ENCODE peak calls at places on chromosomes 4 and X, in ten cellular contexts. One of them, this sample, is unnamed.

GRCh38 chr4:164935363-164935762 is 42.1 kb downstream of the TRIM61 start:
- DNase-seq in iPS DF 6.9: no peak
- DNase-seq in substantia nigra: no peak
- DNase-seq in NCI-H1092: no peak
- DNase-seq in NCI-H82: peak
- DNase-seq in mesendoderm: peak
- DNase-seq in Daoy: no peak
- DNase-seq in B cell: no peak
- DNase-seq in thyroid gland: no peak
- DNase-seq in stimulated activated CD8-positive, alpha-beta memory T cell treated with anti-CD3 and anti-CD28 coated beads, Interleukin-4, amount 100 ng/mL, for 4 hours: no peak
- DNase-seq in this sample: no peak

GRCh38 chr4:23237771-23238170 is 545.0 kb downstream of the GBA3 start:
- DNase-seq in NCI-H82: peak
- DNase-seq in iPS DF 6.9: no peak
- DNase-seq in NCI-H1092: no peak
- DNase-seq in thyroid gland: peak
- DNase-seq in mesendoderm: no peak
- DNase-seq in stimulated activated CD8-positive, alpha-beta memory T cell treated with anti-CD3 and anti-CD28 coated beads, Interleukin-4, amount 100 ng/mL, for 4 hours: no peak
- DNase-seq in substantia nigra: no peak
- DNase-seq in B cell: no peak
- DNase-seq in Daoy: no peak
- DNase-seq in this sample: no peak

GRCh38 chr4:8644461-8644891 is 51.9 kb downstream of the CPZ start:
- DNase-seq in iPS DF 6.9: no peak
- DNase-seq in stimulated activated CD8-positive, alpha-beta memory T cell treated with anti-CD3 and anti-CD28 coated beads, Interleukin-4, amount 100 ng/mL, for 4 hours: no peak
- DNase-seq in thyroid gland: no peak
- DNase-seq in mesendoderm: no peak
- DNase-seq in NCI-H1092: no peak
- DNase-seq in substantia nigra: no peak
- DNase-seq in B cell: no peak
- DNase-seq in NCI-H82: no peak
- DNase-seq in Daoy: peak
- DNase-seq in this sample: peak

GRCh38 chr4:107719211-107719926 is 665 bp downstream of the PAPSS1 start:
- DNase-seq in thyroid gland: peak
- DNase-seq in NCI-H82: peak
- DNase-seq in B cell: peak
- DNase-seq in iPS DF 6.9: no peak
- DNase-seq in stimulated activated CD8-positive, alpha-beta memory T cell treated with anti-CD3 and anti-CD28 coated beads, Interleukin-4, amount 100 ng/mL, for 4 hours: no peak
- DNase-seq in NCI-H1092: no peak
- DNase-seq in substantia nigra: peak
- DNase-seq in Daoy: no peak
- DNase-seq in mesendoderm: peak
- DNase-seq in this sample: peak

GRCh38 chr4:39699676-39700409 is 1.9 kb downstream of the UBE2K start:
- DNase-seq in iPS DF 6.9: no peak
- DNase-seq in substantia nigra: no peak
- DNase-seq in NCI-H1092: no peak
- DNase-seq in stimulated activated CD8-positive, alpha-beta memory T cell treated with anti-CD3 and anti-CD28 coated beads, Interleukin-4, amount 100 ng/mL, for 4 hours: no peak
- DNase-seq in thyroid gland: no peak
- DNase-seq in Daoy: peak
- DNase-seq in B cell: no peak
- DNase-seq in mesendoderm: no peak
- DNase-seq in NCI-H82: no peak
- DNase-seq in this sample: peak

GRCh38 chrX:25020391-25021131 is 4.8 kb upstream of the ARX start:
- DNase-seq in NCI-H82: peak
- DNase-seq in substantia nigra: no peak
- DNase-seq in NCI-H1092: peak
- DNase-seq in B cell: peak
- DNase-seq in mesendoderm: peak
- DNase-seq in thyroid gland: no peak
- DNase-seq in Daoy: peak
- DNase-seq in stimulated activated CD8-positive, alpha-beta memory T cell treated with anti-CD3 and anti-CD28 coated beads, Interleukin-4, amount 100 ng/mL, for 4 hours: no peak
- DNase-seq in iPS DF 6.9: no peak
- DNase-seq in this sample: no peak

GRCh38 chr4:87359258-87359657 is 31.7 kb downstream of the HSD17B11 start:
- DNase-seq in NCI-H1092: no peak
- DNase-seq in mesendoderm: no peak
- DNase-seq in Daoy: no peak
- DNase-seq in NCI-H82: no peak
- DNase-seq in thyroid gland: no peak
- DNase-seq in B cell: no peak
- DNase-seq in stimulated activated CD8-positive, alpha-beta memory T cell treated with anti-CD3 and anti-CD28 coated beads, Interleukin-4, amount 100 ng/mL, for 4 hours: no peak
- DNase-seq in substantia nigra: no peak
- DNase-seq in iPS DF 6.9: no peak
- DNase-seq in this sample: no peak

GRCh38 chrX:50403903-50404302 is 66.7 kb downstream of the DGKK start:
- DNase-seq in iPS DF 6.9: no peak
- DNase-seq in NCI-H82: no peak
- DNase-seq in Daoy: no peak
- DNase-seq in mesendoderm: peak
- DNase-seq in NCI-H1092: no peak
- DNase-seq in thyroid gland: no peak
- DNase-seq in B cell: no peak
- DNase-seq in stimulated activated CD8-positive, alpha-beta memory T cell treated with anti-CD3 and anti-CD28 coated beads, Interleukin-4, amount 100 ng/mL, for 4 hours: no peak
- DNase-seq in substantia nigra: no peak
- DNase-seq in this sample: no peak

GRCh38 chr4:16024009-16024408 is 59.8 kb downstream of the PROM1 start:
- DNase-seq in mesendoderm: no peak
- DNase-seq in Daoy: no peak
- DNase-seq in thyroid gland: no peak
- DNase-seq in NCI-H1092: no peak
- DNase-seq in stimulated activated CD8-positive, alpha-beta memory T cell treated with anti-CD3 and anti-CD28 coated beads, Interleukin-4, amount 100 ng/mL, for 4 hours: no peak
- DNase-seq in B cell: no peak
- DNase-seq in substantia nigra: no peak
- DNase-seq in NCI-H82: no peak
- DNase-seq in iPS DF 6.9: no peak
- DNase-seq in this sample: no peak

GRCh38 chr4:3765271-3766206 is 646 bp upstream of the ADRA2C start:
- DNase-seq in thyroid gland: peak
- DNase-seq in NCI-H82: peak
- DNase-seq in mesendoderm: peak
- DNase-seq in iPS DF 6.9: no peak
- DNase-seq in substantia nigra: no peak
- DNase-seq in stimulated activated CD8-positive, alpha-beta memory T cell treated with anti-CD3 and anti-CD28 coated beads, Interleukin-4, amount 100 ng/mL, for 4 hours: no peak
- DNase-seq in B cell: no peak
- DNase-seq in NCI-H1092: peak
- DNase-seq in Daoy: peak
- DNase-seq in this sample: peak

GRCh38 chr4:19486400-19486799 is 765.3 kb upstream of the SLIT2 start:
- DNase-seq in iPS DF 6.9: no peak
- DNase-seq in substantia nigra: no peak
- DNase-seq in NCI-H1092: no peak
- DNase-seq in B cell: no peak
- DNase-seq in mesendoderm: no peak
- DNase-seq in stimulated activated CD8-positive, alpha-beta memory T cell treated with anti-CD3 and anti-CD28 coated beads, Interleukin-4, amount 100 ng/mL, for 4 hours: no peak
- DNase-seq in NCI-H82: peak
- DNase-seq in Daoy: peak
- DNase-seq in thyroid gland: peak
- DNase-seq in this sample: no peak

GRCh38 chrX:16970977-16971376 is 24.5 kb downstream of the REPS2 start:
- DNase-seq in B cell: no peak
- DNase-seq in Daoy: peak
- DNase-seq in mesendoderm: no peak
- DNase-seq in iPS DF 6.9: no peak
- DNase-seq in substantia nigra: no peak
- DNase-seq in NCI-H82: no peak
- DNase-seq in thyroid gland: no peak
- DNase-seq in stimulated activated CD8-positive, alpha-beta memory T cell treated with anti-CD3 and anti-CD28 coated beads, Interleukin-4, amount 100 ng/mL, for 4 hours: no peak
- DNase-seq in NCI-H1092: no peak
- DNase-seq in this sample: no peak

GRCh38 chr4:140013088-140013487 is 140.9 kb downstream of the MAML3 start:
- DNase-seq in NCI-H1092: no peak
- DNase-seq in iPS DF 6.9: no peak
- DNase-seq in B cell: no peak
- DNase-seq in Daoy: no peak
- DNase-seq in stimulated activated CD8-positive, alpha-beta memory T cell treated with anti-CD3 and anti-CD28 coated beads, Interleukin-4, amount 100 ng/mL, for 4 hours: no peak
- DNase-seq in thyroid gland: no peak
- DNase-seq in substantia nigra: no peak
- DNase-seq in mesendoderm: no peak
- DNase-seq in NCI-H82: no peak
- DNase-seq in this sample: no peak

GRCh38 chrX:74009041-74009440 is 294.9 kb upstream of the ZCCHC13 start:
- DNase-seq in NCI-H1092: no peak
- DNase-seq in NCI-H82: no peak
- DNase-seq in iPS DF 6.9: no peak
- DNase-seq in B cell: no peak
- DNase-seq in mesendoderm: no peak
- DNase-seq in thyroid gland: no peak
- DNase-seq in stimulated activated CD8-positive, alpha-beta memory T cell treated with anti-CD3 and anti-CD28 coated beads, Interleukin-4, amount 100 ng/mL, for 4 hours: no peak
- DNase-seq in substantia nigra: no peak
- DNase-seq in Daoy: no peak
- DNase-seq in this sample: no peak

GRCh38 chr4:99986792-99987191 is 36.7 kb upstream of the H2AZ1 start:
- DNase-seq in stimulated activated CD8-positive, alpha-beta memory T cell treated with anti-CD3 and anti-CD28 coated beads, Interleukin-4, amount 100 ng/mL, for 4 hours: no peak
- DNase-seq in B cell: no peak
- DNase-seq in thyroid gland: no peak
- DNase-seq in iPS DF 6.9: no peak
- DNase-seq in NCI-H82: no peak
- DNase-seq in NCI-H1092: no peak
- DNase-seq in Daoy: no peak
- DNase-seq in mesendoderm: no peak
- DNase-seq in substantia nigra: no peak
- DNase-seq in this sample: no peak

GRCh38 chrX:37926700-37927099 is 79.3 kb upstream of the DYNLT3 start:
- DNase-seq in B cell: no peak
- DNase-seq in substantia nigra: no peak
- DNase-seq in mesendoderm: peak
- DNase-seq in iPS DF 6.9: no peak
- DNase-seq in NCI-H1092: peak
- DNase-seq in NCI-H82: peak
- DNase-seq in stimulated activated CD8-positive, alpha-beta memory T cell treated with anti-CD3 and anti-CD28 coated beads, Interleukin-4, amount 100 ng/mL, for 4 hours: no peak
- DNase-seq in Daoy: peak
- DNase-seq in thyroid gland: no peak
- DNase-seq in this sample: no peak

GRCh38 chrX:83508006-83508405 is at the start of gene POU3F4:
- DNase-seq in thyroid gland: peak
- DNase-seq in NCI-H82: peak
- DNase-seq in B cell: no peak
- DNase-seq in mesendoderm: peak
- DNase-seq in Daoy: peak
- DNase-seq in iPS DF 6.9: no peak
- DNase-seq in substantia nigra: peak
- DNase-seq in NCI-H1092: no peak
- DNase-seq in stimulated activated CD8-positive, alpha-beta memory T cell treated with anti-CD3 and anti-CD28 coated beads, Interleukin-4, amount 100 ng/mL, for 4 hours: no peak
- DNase-seq in this sample: no peak

GRCh38 chrX:40531056-40531826 is 49.5 kb upstream of the ATP6AP2 start:
- DNase-seq in thyroid gland: no peak
- DNase-seq in mesendoderm: no peak
- DNase-seq in Daoy: no peak
- DNase-seq in NCI-H82: peak
- DNase-seq in substantia nigra: no peak
- DNase-seq in stimulated activated CD8-positive, alpha-beta memory T cell treated with anti-CD3 and anti-CD28 coated beads, Interleukin-4, amount 100 ng/mL, for 4 hours: no peak
- DNase-seq in NCI-H1092: no peak
- DNase-seq in B cell: no peak
- DNase-seq in iPS DF 6.9: no peak
- DNase-seq in this sample: no peak

GRCh38 chr4:80197132-80197573 is at the start of gene PRDM8:
- DNase-seq in mesendoderm: peak
- DNase-seq in NCI-H82: peak
- DNase-seq in stimulated activated CD8-positive, alpha-beta memory T cell treated with anti-CD3 and anti-CD28 coated beads, Interleukin-4, amount 100 ng/mL, for 4 hours: no peak
- DNase-seq in substantia nigra: peak
- DNase-seq in NCI-H1092: peak
- DNase-seq in Daoy: peak
- DNase-seq in B cell: peak
- DNase-seq in thyroid gland: no peak
- DNase-seq in iPS DF 6.9: no peak
- DNase-seq in this sample: peak

GRCh38 chr4:8919651-8920288 is 48.1 kb upstream of the HMX1 start:
- DNase-seq in iPS DF 6.9: no peak
- DNase-seq in mesendoderm: no peak
- DNase-seq in NCI-H82: no peak
- DNase-seq in substantia nigra: no peak
- DNase-seq in thyroid gland: no peak
- DNase-seq in stimulated activated CD8-positive, alpha-beta memory T cell treated with anti-CD3 and anti-CD28 coated beads, Interleukin-4, amount 100 ng/mL, for 4 hours: no peak
- DNase-seq in Daoy: no peak
- DNase-seq in NCI-H1092: no peak
- DNase-seq in B cell: peak
- DNase-seq in this sample: no peak

GRCh38 chr4:77235289-77235854 is 78.4 kb downstream of the CCNG2 start:
- DNase-seq in stimulated activated CD8-positive, alpha-beta memory T cell treated with anti-CD3 and anti-CD28 coated beads, Interleukin-4, amount 100 ng/mL, for 4 hours: no peak
- DNase-seq in substantia nigra: no peak
- DNase-seq in iPS DF 6.9: no peak
- DNase-seq in mesendoderm: no peak
- DNase-seq in NCI-H82: no peak
- DNase-seq in B cell: no peak
- DNase-seq in thyroid gland: no peak
- DNase-seq in NCI-H1092: no peak
- DNase-seq in Daoy: no peak
- DNase-seq in this sample: no peak

GRCh38 chr4:184163813-184164212 is 53.9 kb downstream of the ENPP6 start:
- DNase-seq in NCI-H1092: no peak
- DNase-seq in B cell: no peak
- DNase-seq in stimulated activated CD8-positive, alpha-beta memory T cell treated with anti-CD3 and anti-CD28 coated beads, Interleukin-4, amount 100 ng/mL, for 4 hours: no peak
- DNase-seq in thyroid gland: peak
- DNase-seq in iPS DF 6.9: no peak
- DNase-seq in substantia nigra: no peak
- DNase-seq in mesendoderm: peak
- DNase-seq in NCI-H82: peak
- DNase-seq in Daoy: peak
- DNase-seq in this sample: no peak

GRCh38 chr4:6268650-6269399 is 825 bp upstream of the WFS1 start:
- DNase-seq in iPS DF 6.9: no peak
- DNase-seq in NCI-H82: no peak
- DNase-seq in thyroid gland: no peak
- DNase-seq in substantia nigra: no peak
- DNase-seq in Daoy: no peak
- DNase-seq in NCI-H1092: peak
- DNase-seq in stimulated activated CD8-positive, alpha-beta memory T cell treated with anti-CD3 and anti-CD28 coated beads, Interleukin-4, amount 100 ng/mL, for 4 hours: no peak
- DNase-seq in mesendoderm: peak
- DNase-seq in B cell: no peak
- DNase-seq in this sample: peak

GRCh38 chr4:6772223-6772928 is 10.2 kb upstream of the KIAA0232 start:
- DNase-seq in substantia nigra: no peak
- DNase-seq in mesendoderm: peak
- DNase-seq in B cell: no peak
- DNase-seq in NCI-H82: no peak
- DNase-seq in thyroid gland: peak
- DNase-seq in NCI-H1092: no peak
- DNase-seq in Daoy: peak
- DNase-seq in iPS DF 6.9: no peak
- DNase-seq in stimulated activated CD8-positive, alpha-beta memory T cell treated with anti-CD3 and anti-CD28 coated beads, Interleukin-4, amount 100 ng/mL, for 4 hours: no peak
- DNase-seq in this sample: peak

GRCh38 chr4:30380404-30380998 is 339.7 kb upstream of the PCDH7 start:
- DNase-seq in iPS DF 6.9: peak
- DNase-seq in mesendoderm: peak
- DNase-seq in stimulated activated CD8-positive, alpha-beta memory T cell treated with anti-CD3 and anti-CD28 coated beads, Interleukin-4, amount 100 ng/mL, for 4 hours: no peak
- DNase-seq in NCI-H1092: peak
- DNase-seq in NCI-H82: peak
- DNase-seq in Daoy: peak
- DNase-seq in B cell: no peak
- DNase-seq in thyroid gland: no peak
- DNase-seq in substantia nigra: no peak
- DNase-seq in this sample: peak

GRCh38 chrX:22164770-22165388 is 107.8 kb upstream of the CBLL2 start:
- DNase-seq in thyroid gland: no peak
- DNase-seq in NCI-H1092: no peak
- DNase-seq in stimulated activated CD8-positive, alpha-beta memory T cell treated with anti-CD3 and anti-CD28 coated beads, Interleukin-4, amount 100 ng/mL, for 4 hours: no peak
- DNase-seq in B cell: no peak
- DNase-seq in iPS DF 6.9: no peak
- DNase-seq in Daoy: no peak
- DNase-seq in mesendoderm: no peak
- DNase-seq in NCI-H82: no peak
- DNase-seq in substantia nigra: no peak
- DNase-seq in this sample: no peak

GRCh38 chr4:60683953-60684352 is 516.2 kb upstream of the ADGRL3 start:
- DNase-seq in B cell: no peak
- DNase-seq in mesendoderm: no peak
- DNase-seq in NCI-H1092: no peak
- DNase-seq in substantia nigra: no peak
- DNase-seq in NCI-H82: no peak
- DNase-seq in iPS DF 6.9: no peak
- DNase-seq in Daoy: peak
- DNase-seq in stimulated activated CD8-positive, alpha-beta memory T cell treated with anti-CD3 and anti-CD28 coated beads, Interleukin-4, amount 100 ng/mL, for 4 hours: no peak
- DNase-seq in thyroid gland: no peak
- DNase-seq in this sample: peak

GRCh38 chrX:117987376-117987775 is 129.2 kb downstream of the KLHL13 start:
- DNase-seq in iPS DF 6.9: no peak
- DNase-seq in NCI-H1092: no peak
- DNase-seq in substantia nigra: no peak
- DNase-seq in NCI-H82: no peak
- DNase-seq in mesendoderm: no peak
- DNase-seq in Daoy: no peak
- DNase-seq in B cell: no peak
- DNase-seq in stimulated activated CD8-positive, alpha-beta memory T cell treated with anti-CD3 and anti-CD28 coated beads, Interleukin-4, amount 100 ng/mL, for 4 hours: no peak
- DNase-seq in thyroid gland: no peak
- DNase-seq in this sample: no peak